ENCODE peak calls at places on chromosomes 12 and 14, in eight cellular contexts. One of them, this sample, is unnamed.

GRCh38 chr12:75938189-75938588 is 93.4 kb downstream of the PHLDA1 start:
- DNase-seq in IMR-90: no peak
- DNase-seq in tibial nerve: no peak
- DNase-seq in lower leg skin: no peak
- DNase-seq in A549: no peak
- DNase-seq in ovary: no peak
- DNase-seq in suprapubic skin: no peak
- DNase-seq in transverse colon: no peak
- DNase-seq in this sample: no peak

GRCh38 chr12:67826946-67827719 is 162.1 kb upstream of the IFNG-AS1 start:
- DNase-seq in IMR-90: peak; percentile 66
- DNase-seq in tibial nerve: no peak
- DNase-seq in lower leg skin: no peak
- DNase-seq in A549: peak; percentile 9
- DNase-seq in ovary: no peak
- DNase-seq in suprapubic skin: no peak
- DNase-seq in transverse colon: peak; percentile 14
- DNase-seq in this sample: no peak

GRCh38 chr14:75430526-75430925 is 2.7 kb downstream of the JDP2 start:
- DNase-seq in IMR-90: peak; percentile 58
- DNase-seq in tibial nerve: peak; percentile 59
- DNase-seq in lower leg skin: no peak
- DNase-seq in A549: no peak
- DNase-seq in ovary: peak; percentile 66
- DNase-seq in suprapubic skin: no peak
- DNase-seq in transverse colon: no peak
- DNase-seq in this sample: peak; percentile 61

GRCh38 chr14:93028724-93029076 is 87.0 kb downstream of the ITPK1 start:
- DNase-seq in IMR-90: no peak
- DNase-seq in tibial nerve: no peak
- DNase-seq in lower leg skin: no peak
- DNase-seq in A549: no peak
- DNase-seq in ovary: no peak
- DNase-seq in suprapubic skin: no peak
- DNase-seq in transverse colon: no peak
- DNase-seq in this sample: no peak

GRCh38 chr14:71753126-71753830 is 179.0 kb upstream of the RGS6 start:
- DNase-seq in IMR-90: peak; percentile 85
- DNase-seq in tibial nerve: peak; percentile 93
- DNase-seq in lower leg skin: peak; percentile 84
- DNase-seq in A549: peak; percentile 82
- DNase-seq in ovary: peak; percentile 92
- DNase-seq in suprapubic skin: peak; percentile 93
- DNase-seq in transverse colon: peak; percentile 88
- DNase-seq in this sample: peak; percentile 91

GRCh38 chr12:82698959-82699358 is 12.3 kb downstream of the TMTC2 start:
- DNase-seq in IMR-90: no peak
- DNase-seq in tibial nerve: no peak
- DNase-seq in lower leg skin: no peak
- DNase-seq in A549: no peak
- DNase-seq in ovary: no peak
- DNase-seq in suprapubic skin: no peak
- DNase-seq in transverse colon: no peak
- DNase-seq in this sample: no peak

GRCh38 chr12:25960176-25960575 is 1.7 kb downstream of the RASSF8 start:
- DNase-seq in IMR-90: peak; percentile 28
- DNase-seq in tibial nerve: no peak
- DNase-seq in lower leg skin: no peak
- DNase-seq in A549: peak; percentile 33
- DNase-seq in ovary: peak; percentile 46
- DNase-seq in suprapubic skin: no peak
- DNase-seq in transverse colon: no peak
- DNase-seq in this sample: peak; percentile 13

GRCh38 chr12:87779858-87780498 is 249.2 kb downstream of the C12orf50 start:
- DNase-seq in IMR-90: no peak
- DNase-seq in tibial nerve: no peak
- DNase-seq in lower leg skin: no peak
- DNase-seq in A549: peak; percentile 33
- DNase-seq in ovary: no peak
- DNase-seq in suprapubic skin: no peak
- DNase-seq in transverse colon: no peak
- DNase-seq in this sample: peak; percentile 50

DNA sequence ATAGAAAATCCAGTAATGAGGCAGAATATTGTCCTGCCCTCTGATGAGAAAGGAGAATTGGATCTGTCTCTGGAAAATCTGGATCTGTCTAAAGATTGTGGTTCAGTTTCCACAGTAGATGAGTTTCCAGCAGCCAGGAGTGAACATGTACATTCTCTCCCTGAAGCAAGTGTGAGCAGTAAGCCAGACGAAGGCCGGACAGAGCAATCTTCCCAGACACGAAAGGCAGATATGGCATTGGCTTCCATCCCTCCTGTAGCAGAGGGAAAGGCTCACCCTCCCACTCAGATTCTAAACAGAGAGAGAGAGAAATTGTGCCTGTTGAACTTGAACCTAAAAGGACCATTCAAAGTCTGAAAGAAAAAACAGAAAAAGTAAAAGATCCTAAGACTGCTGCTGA is 31.4 kb downstream of the PARP11 start:
- DNase-seq in IMR-90: no peak
- DNase-seq in tibial nerve: no peak
- DNase-seq in lower leg skin: no peak
- DNase-seq in A549: no peak
- DNase-seq in ovary: peak; percentile 40
- DNase-seq in suprapubic skin: no peak
- DNase-seq in transverse colon: no peak
- DNase-seq in this sample: no peak
- TF ChIP-seq CTCF in IMR-90: no peak
- TF ChIP-seq CTCF in tibial nerve: no peak
- TF ChIP-seq CTCF in lower leg skin: no peak
- TF ChIP-seq CTCF in A549: no peak
- TF ChIP-seq CTCF in ovary: no peak
- TF ChIP-seq CTCF in suprapubic skin: no peak
- TF ChIP-seq CTCF in transverse colon: no peak
- TF ChIP-seq CTCF in this sample: no peak

DNA sequence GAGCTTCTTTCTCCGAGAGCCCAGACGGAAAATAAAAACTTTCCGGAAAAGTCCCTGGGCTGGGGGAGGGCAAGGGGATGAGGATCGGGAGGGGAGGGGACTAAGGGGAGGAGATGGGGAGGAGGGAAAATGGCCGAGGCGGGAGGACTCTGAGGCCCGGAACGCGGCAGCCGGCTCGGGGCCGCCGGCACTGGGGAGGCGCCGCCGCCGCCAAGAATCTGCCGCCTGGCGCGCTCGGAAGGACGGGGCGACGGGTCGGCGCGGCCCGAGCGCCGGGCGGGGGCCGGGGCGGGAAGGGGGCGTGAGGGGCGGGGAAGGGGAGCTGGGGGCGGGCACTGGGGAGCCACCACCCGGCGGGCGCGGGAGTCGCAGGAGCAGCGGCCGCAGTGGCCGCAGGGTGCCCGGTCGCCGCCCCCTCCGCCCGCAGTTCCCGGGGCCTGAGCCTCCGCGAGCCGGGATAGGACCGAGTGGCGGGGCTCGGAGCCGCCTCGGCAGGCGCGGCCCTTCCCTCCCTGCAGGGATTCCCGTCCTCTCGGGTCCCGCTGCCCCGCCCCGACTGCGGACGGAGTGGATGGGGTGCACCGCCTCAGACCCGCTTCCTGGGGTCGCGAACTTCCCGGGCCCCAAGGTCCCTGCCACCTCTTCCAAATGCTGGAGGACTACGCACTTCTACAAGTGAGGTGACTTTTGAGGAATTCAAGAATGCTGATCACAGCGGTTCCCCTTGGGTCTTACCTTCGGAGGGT is at the start of gene PRKD1:
- DNase-seq in IMR-90: peak; percentile 62
- DNase-seq in tibial nerve: peak; percentile 18
- DNase-seq in lower leg skin: no peak
- DNase-seq in A549: peak; percentile 66
- DNase-seq in ovary: peak; percentile 77
- DNase-seq in suprapubic skin: no peak
- DNase-seq in transverse colon: peak; percentile 51
- DNase-seq in this sample: peak; percentile 69
- TF ChIP-seq POLR2A in IMR-90: no peak
- TF ChIP-seq POLR2A in tibial nerve: no peak
- TF ChIP-seq POLR2A in lower leg skin: no peak
- TF ChIP-seq POLR2A in A549: peak; percentile 15
- TF ChIP-seq POLR2A in ovary: no peak
- TF ChIP-seq POLR2A in suprapubic skin: no peak
- TF ChIP-seq POLR2A in transverse colon: no peak
- TF ChIP-seq POLR2A in this sample: peak; percentile 44

DNA sequence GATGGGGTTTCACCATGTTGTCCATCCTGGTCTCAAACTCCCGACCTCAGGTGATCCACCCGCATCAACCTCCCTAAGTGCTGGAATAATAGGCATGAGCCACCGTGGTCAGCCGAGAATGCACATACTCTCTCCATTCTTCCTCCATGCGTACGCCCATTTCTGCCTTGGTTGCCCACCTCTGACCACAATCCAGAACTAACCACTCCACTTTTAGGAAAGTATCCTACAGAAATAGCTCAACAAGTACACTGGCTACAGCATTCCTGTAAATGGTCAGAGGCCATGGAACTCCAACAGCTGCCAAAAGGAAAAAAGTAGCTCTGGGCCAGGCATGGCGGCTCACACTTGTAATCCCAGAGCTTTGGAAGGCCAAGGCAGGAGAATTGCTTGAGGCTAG is 60.7 kb downstream of the IRF2BPL start:
- DNase-seq in IMR-90: no peak
- DNase-seq in tibial nerve: no peak
- DNase-seq in lower leg skin: no peak
- DNase-seq in A549: no peak
- DNase-seq in ovary: no peak
- DNase-seq in suprapubic skin: no peak
- DNase-seq in transverse colon: no peak
- DNase-seq in this sample: no peak
- TF ChIP-seq CTCF in IMR-90: no peak
- TF ChIP-seq CTCF in tibial nerve: no peak
- TF ChIP-seq CTCF in lower leg skin: no peak
- TF ChIP-seq CTCF in A549: no peak
- TF ChIP-seq CTCF in ovary: no peak
- TF ChIP-seq CTCF in suprapubic skin: no peak
- TF ChIP-seq CTCF in transverse colon: no peak
- TF ChIP-seq CTCF in this sample: no peak

GRCh38 chr12:122437656-122438121 is 15.2 kb upstream of the CLIP1 start:
- DNase-seq in IMR-90: peak; percentile 84
- DNase-seq in tibial nerve: no peak
- DNase-seq in lower leg skin: peak; percentile 62
- DNase-seq in A549: no peak
- DNase-seq in ovary: peak; percentile 67
- DNase-seq in suprapubic skin: peak; percentile 82
- DNase-seq in transverse colon: peak; percentile 30
- DNase-seq in this sample: peak; percentile 81
- TF ChIP-seq POLR2A in IMR-90: no peak
- TF ChIP-seq POLR2A in tibial nerve: no peak
- TF ChIP-seq POLR2A in lower leg skin: no peak
- TF ChIP-seq POLR2A in A549: no peak
- TF ChIP-seq POLR2A in ovary: no peak
- TF ChIP-seq POLR2A in suprapubic skin: no peak
- TF ChIP-seq POLR2A in transverse colon: no peak
- TF ChIP-seq POLR2A in this sample: no peak

GRCh38 chr12:124750787-124751471 is 112.7 kb downstream of the SCARB1 start:
- DNase-seq in IMR-90: no peak
- DNase-seq in tibial nerve: no peak
- DNase-seq in lower leg skin: no peak
- DNase-seq in A549: peak; percentile 69
- DNase-seq in ovary: no peak
- DNase-seq in suprapubic skin: no peak
- DNase-seq in transverse colon: no peak
- DNase-seq in this sample: no peak
- TF ChIP-seq CTCF in IMR-90: peak; percentile 32
- TF ChIP-seq CTCF in tibial nerve: no peak
- TF ChIP-seq CTCF in lower leg skin: no peak
- TF ChIP-seq CTCF in A549: peak; percentile 54
- TF ChIP-seq CTCF in ovary: no peak
- TF ChIP-seq CTCF in suprapubic skin: no peak
- TF ChIP-seq CTCF in transverse colon: no peak
- TF ChIP-seq CTCF in this sample: no peak

GRCh38 chr14:96203635-96204034 is 1.0 kb upstream of the BDKRB2 start:
- DNase-seq in IMR-90: peak; percentile 60
- DNase-seq in tibial nerve: no peak
- DNase-seq in lower leg skin: no peak
- DNase-seq in A549: no peak
- DNase-seq in ovary: no peak
- DNase-seq in suprapubic skin: no peak
- DNase-seq in transverse colon: no peak
- DNase-seq in this sample: peak; percentile 53

GRCh38 chr14:96205994-96206392 is 1.4 kb downstream of the BDKRB2 start:
- DNase-seq in IMR-90: no peak
- DNase-seq in tibial nerve: no peak
- DNase-seq in lower leg skin: no peak
- DNase-seq in A549: no peak
- DNase-seq in ovary: no peak
- DNase-seq in suprapubic skin: no peak
- DNase-seq in transverse colon: no peak
- DNase-seq in this sample: no peak

GRCh38 chr14:96203116-96203515 is 1.5 kb upstream of the BDKRB2 start:
- DNase-seq in IMR-90: no peak
- DNase-seq in tibial nerve: no peak
- DNase-seq in lower leg skin: no peak
- DNase-seq in A549: no peak
- DNase-seq in ovary: no peak
- DNase-seq in suprapubic skin: no peak
- DNase-seq in transverse colon: no peak
- DNase-seq in this sample: peak; percentile 48

GRCh38 chr14:96205059-96205993 is 687 bp downstream of the BDKRB2 start:
- DNase-seq in IMR-90: no peak
- DNase-seq in tibial nerve: no peak
- DNase-seq in lower leg skin: no peak
- DNase-seq in A549: no peak
- DNase-seq in ovary: no peak
- DNase-seq in suprapubic skin: no peak
- DNase-seq in transverse colon: no peak
- DNase-seq in this sample: no peak

DNA sequence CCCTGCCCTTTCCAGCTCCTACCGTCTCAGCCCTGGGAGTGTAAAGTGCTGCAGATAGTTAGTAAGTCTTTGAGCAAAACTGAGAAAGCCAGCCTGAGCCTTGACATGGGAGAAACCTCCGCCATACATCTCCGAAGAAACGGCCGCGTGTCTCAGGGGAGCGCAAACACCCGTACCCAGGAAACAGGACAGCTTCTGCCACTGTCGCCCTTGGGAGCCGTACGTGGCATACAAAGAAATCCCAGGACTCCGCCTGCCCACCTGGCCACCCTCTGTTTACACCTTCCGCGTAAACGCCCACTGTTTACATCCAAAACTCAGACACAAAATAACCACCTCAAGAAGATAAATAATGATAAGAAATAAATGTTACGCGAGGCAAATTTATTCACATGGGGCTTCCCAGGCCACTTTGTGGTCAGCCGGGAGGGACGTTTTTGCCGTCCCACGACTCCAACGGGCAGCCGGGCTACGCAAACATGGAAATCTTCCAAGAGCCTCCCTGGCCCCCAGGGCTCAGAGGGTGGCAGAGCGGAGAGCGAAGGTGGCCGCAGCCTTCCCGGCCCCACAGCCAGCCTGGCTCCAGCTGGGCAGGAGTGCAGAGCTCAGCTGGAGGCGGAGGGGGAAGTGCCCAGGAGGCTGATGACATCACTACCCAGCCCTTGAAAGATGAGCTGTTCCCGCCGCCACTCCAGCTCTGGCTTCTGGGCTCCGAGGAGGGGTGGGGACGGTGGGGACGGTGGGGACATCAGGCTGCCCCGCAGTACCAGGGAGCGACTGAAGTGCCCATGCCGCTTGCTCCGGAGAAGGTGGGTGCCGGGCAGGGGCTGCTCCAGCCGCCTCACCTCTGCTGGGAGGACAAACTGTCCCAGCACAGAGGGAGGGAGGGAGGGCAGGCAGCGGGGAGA is at the start of gene BDKRB2:
- DNase-seq in IMR-90: peak; percentile 92
- DNase-seq in tibial nerve: peak; percentile 74
- DNase-seq in lower leg skin: peak; percentile 62
- DNase-seq in A549: peak; percentile 76
- DNase-seq in ovary: peak; percentile 69
- DNase-seq in suprapubic skin: peak; percentile 90
- DNase-seq in transverse colon: peak; percentile 82
- DNase-seq in this sample: peak; percentile 89
- TF ChIP-seq POLR2A in IMR-90: peak; percentile 93
- TF ChIP-seq POLR2A in tibial nerve: peak; percentile 74
- TF ChIP-seq POLR2A in lower leg skin: no peak
- TF ChIP-seq POLR2A in A549: peak; percentile 43
- TF ChIP-seq POLR2A in ovary: peak; percentile 35
- TF ChIP-seq POLR2A in suprapubic skin: no peak
- TF ChIP-seq POLR2A in transverse colon: peak; percentile 95
- TF ChIP-seq POLR2A in this sample: peak; percentile 91

This sample was measured in body of pancreas.